ENCODE peak calls at places on chromosomes 3 and 15, in seven cellular contexts. R is neural crest cell; C is stimulated activated CD4-positive, alpha-beta T cell treated with anti-CD3 and anti-CD28 coated beads, Interleukin-2, amount 100 ng/mL, for 48 hours; V is NCI-H2029; Y is SK-MEL-5; T is left colon; G is NCI-H1930. O is an unnamed sample.

GRCh38 chr15:74275957-74276356 is 39.8 kb downstream of the CCDC33 start:
- DNase-seq in G (no peak), T (no peak), Y (peak), C (no peak), R (no peak), V (peak), O (no peak)

GRCh38 chr3:165389064-165389463 is 192.9 kb upstream of the SLITRK3 start:
- DNase-seq in V (no peak), Y (peak), C (no peak), R (no peak), T (no peak), G (no peak), O (no peak)

GRCh38 chr15:65824031-65824743 is 32.1 kb upstream of the DENND4A start:
- DNase-seq in R (peak), V (no peak), G (peak), C (no peak), Y (peak), T (peak), O (peak)

GRCh38 chr3:124142389-124142970 is 150.6 kb upstream of the ROPN1 start:
- DNase-seq in V (no peak), C (no peak), R (no peak), Y (no peak), G (no peak), T (no peak), O (no peak)

GRCh38 chr15:96428742-96429141 is 98.2 kb downstream of the NR2F2 start:
- DNase-seq in R (no peak), V (no peak), C (no peak), T (no peak), Y (no peak), G (no peak), O (no peak)

GRCh38 chr3:155871746-155872158 is 1.3 kb downstream of the GMPS start:
- DNase-seq in T (no peak), Y (no peak), C (no peak), R (no peak), V (no peak), G (no peak), O (no peak)

GRCh38 chr3:135753506-135753905 is 212.0 kb upstream of the PPP2R3A start:
- DNase-seq in C (no peak), Y (no peak), G (no peak), R (no peak), V (no peak), T (no peak), O (no peak)

GRCh38 chr15:71107501-71107815 is 7.8 kb upstream of the THSD4 start:
- DNase-seq in Y (no peak), C (no peak), R (no peak), T (no peak), V (no peak), G (no peak), O (no peak)

GRCh38 chr3:64684715-64685261 is 3.0 kb downstream of the ADAMTS9 start:
- DNase-seq in T (peak), C (no peak), V (no peak), R (peak), G (no peak), Y (no peak), O (peak)

GRCh38 chr3:187955076-187955952 is 198.6 kb upstream of the LPP start:
- DNase-seq in Y (peak), R (no peak), V (no peak), G (no peak), T (no peak), C (no peak), O (peak)

GRCh38 chr15:39922450-39923092 is 2.5 kb upstream of the GPR176 start:
- DNase-seq in Y (peak), V (no peak), T (no peak), G (no peak), C (no peak), R (no peak), O (peak)

GRCh38 chr15:25186411-25186810 is 231.6 kb downstream of the SNRPN start:
- DNase-seq in T (no peak), Y (no peak), V (no peak), G (no peak), R (no peak), C (no peak), O (no peak)

GRCh38 chr3:149512073-149512782 is 37.7 kb downstream of the TM4SF4 start:
- DNase-seq in V (peak), R (peak), G (peak), T (peak), Y (peak), C (no peak), O (no peak)

GRCh38 chr3:177521305-177521704 is 324.0 kb upstream of the TBL1XR1 start:
- DNase-seq in G (no peak), Y (no peak), T (peak), R (no peak), V (peak), C (no peak), O (no peak)

GRCh38 chr3:127746400-127747057 is 73.8 kb downstream of the ABTB1 start:
- DNase-seq in G (no peak), R (no peak), T (peak), V (no peak), Y (no peak), C (no peak), O (no peak)

GRCh38 chr3:46399557-46399956 is 7.3 kb downstream of the CCR5AS start:
- DNase-seq in V (no peak), R (no peak), G (no peak), C (no peak), Y (no peak), T (no peak), O (no peak)

GRCh38 chr3:100777271-100777670 is 68.0 kb downstream of the TFG start:
- DNase-seq in R (no peak), Y (no peak), G (no peak), T (no peak), V (no peak), C (no peak), O (no peak)

GRCh38 chr3:126439346-126439967 is 36.2 kb downstream of the ZXDC start:
- DNase-seq in V (no peak), Y (no peak), R (no peak), G (no peak), C (no peak), T (no peak), O (no peak)

GRCh38 chr3:172808969-172809546 is 58.5 kb downstream of the ECT2 start:
- DNase-seq in G (peak), V (peak), C (no peak), T (no peak), Y (peak), R (no peak), O (no peak)

GRCh38 chr3:150082898-150083652 is 112.4 kb upstream of the PFN2 start:
- DNase-seq in V (no peak), Y (no peak), C (no peak), T (no peak), G (no peak), R (no peak), O (peak)

GRCh38 chr15:79475312-79475711 is 43.2 kb downstream of the MINAR1 start:
- DNase-seq in R (no peak), C (no peak), T (no peak), V (no peak), G (no peak), Y (no peak), O (no peak)

GRCh38 chr15:38876211-38876610 is 311.6 kb upstream of the RASGRP1 start:
- DNase-seq in R (no peak), G (no peak), V (no peak), T (no peak), Y (no peak), C (no peak), O (no peak)

GRCh38 chr15:57218826-57219576 is 157.3 kb upstream of the CGNL1 start:
- DNase-seq in G (no peak), T (no peak), C (no peak), V (peak), R (peak), Y (peak), O (no peak)

GRCh38 chr3:24306518-24306917 is 188.1 kb downstream of the THRB start:
- DNase-seq in T (no peak), G (no peak), V (no peak), C (no peak), R (no peak), Y (no peak), O (no peak)

GRCh38 chr15:101489633-101490407 is at the start of gene PCSK6:
- DNase-seq in V (no peak), C (no peak), T (no peak), G (no peak), Y (no peak), R (peak), O (peak)

GRCh38 chr3:16177962-16178627 is 3.6 kb downstream of the GALNT15 start:
- DNase-seq in G (no peak), R (peak), C (peak), Y (peak), T (peak), V (no peak), O (peak)

GRCh38 chr15:91769919-91770318 is 83.6 kb upstream of the SLCO3A1 start:
- DNase-seq in V (no peak), R (no peak), G (no peak), C (no peak), T (no peak), Y (no peak), O (no peak)

GRCh38 chr3:184459355-184459754 is 79.5 kb downstream of the CHRD start:
- DNase-seq in Y (no peak), R (no peak), C (no peak), T (no peak), V (no peak), G (no peak), O (peak)